ENCODE peak calls at places on chromosomes 1 and 21, in four cellular contexts. A is left ventricle myocardium superior; D is GM04504; F is stimulated activated CD4-positive, alpha-beta T cell treated with anti-CD3 and anti-CD28 coated beads, TNF-alpha, amount 100 ng/mL, for 1 hour. G is an unnamed sample.

GRCh38 chr1:228238461-228238860 is 30.6 kb downstream of the OBSCN start:
- DNase-seq in D (no peak), A (no peak), F (no peak), G (no peak)

GRCh38 chr1:161834967-161835366 is 68.8 kb downstream of the ATF6 start:
- DNase-seq in F (no peak), D (no peak), A (no peak), G (no peak)

GRCh38 chr1:21764615-21765423 is 18.1 kb downstream of the USP48 start:
- DNase-seq in A (peak), D (peak), F (no peak), G (no peak)

GRCh38 chr1:63593303-63593886 is at the start of gene PGM1:
- DNase-seq in D (peak), F (peak), A (peak), G (peak)

GRCh38 chr1:110524311-110525249 is 5.6 kb upstream of the KCNA10 start:
- DNase-seq in D (no peak), A (no peak), F (no peak), G (peak)

GRCh38 chr1:243465738-243466137 is 209.9 kb downstream of the SDCCAG8 start:
- DNase-seq in A (no peak), D (no peak), F (no peak), G (no peak)

GRCh38 chr1:35857830-35858229 is 25.2 kb upstream of the AGO1 start:
- DNase-seq in A (no peak), F (no peak), D (no peak), G (no peak)

GRCh38 chr1:16207318-16208269 is 4.9 kb downstream of the ARHGEF19 start:
- DNase-seq in D (no peak), F (no peak), A (no peak), G (no peak)

GRCh38 chr1:182229907-182230522 is 161.6 kb downstream of the GLUL start:
- DNase-seq in F (no peak), D (no peak), A (no peak), G (no peak)

GRCh38 chr1:108041360-108042143 is 76.6 kb upstream of the VAV3 start:
- DNase-seq in D (no peak), A (no peak), F (no peak), G (no peak)

GRCh38 chr1:24489674-24490073 is 13.0 kb upstream of the RCAN3 start:
- DNase-seq in A (no peak), D (no peak), F (no peak), G (no peak)

GRCh38 chr1:155463865-155464264 is 98.7 kb downstream of the ASH1L start:
- DNase-seq in F (no peak), D (peak), A (no peak), G (no peak)

GRCh38 chr1:36988741-36989193 is 45.5 kb downstream of the GRIK3 start:
- DNase-seq in F (no peak), D (no peak), A (no peak), G (no peak)

GRCh38 chr21:46096596-46096981 is 1.3 kb upstream of the COL6A2 start:
- DNase-seq in F (no peak), A (no peak), D (no peak), G (no peak)